ENCODE peak calls at places on chromosome 1, in nine cellular contexts. One of them, this sample, is unnamed. For H3K9me3 and H3K4me1, the result is how much of the 10 kb centered on the place peaks cover.

GRCh38 chr1:202578565-202578964 is 131.7 kb downstream of the SYT2 start:
- DNase-seq in A673: peak
- DNase-seq in Peyer's patch: no peak
- DNase-seq in fibroblast of lung: peak
- DNase-seq in A549: no peak
- DNase-seq in aorta: no peak
- DNase-seq in transverse colon: no peak
- DNase-seq in psoas muscle: no peak
- DNase-seq in mammary epithelial cell: no peak
- DNase-seq in this sample: no peak

GRCh38 chr1:186715887-186716809 is 35.9 kb upstream of the PTGS2 start:
- DNase-seq in A673: peak
- DNase-seq in Peyer's patch: no peak
- DNase-seq in fibroblast of lung: no peak
- DNase-seq in A549: peak
- DNase-seq in aorta: no peak
- DNase-seq in transverse colon: no peak
- DNase-seq in psoas muscle: no peak
- DNase-seq in mammary epithelial cell: no peak
- DNase-seq in this sample: no peak

GRCh38 chr1:20216574-20216973 is 30.3 kb upstream of the PLA2G2C start:
- DNase-seq in A673: peak
- DNase-seq in Peyer's patch: no peak
- DNase-seq in fibroblast of lung: peak
- DNase-seq in A549: no peak
- DNase-seq in aorta: no peak
- DNase-seq in transverse colon: peak
- DNase-seq in psoas muscle: no peak
- DNase-seq in mammary epithelial cell: peak
- DNase-seq in this sample: peak

GRCh38 chr1:78334952-78335351 is 155.8 kb upstream of the PTGFR start:
- DNase-seq in A673: no peak
- DNase-seq in Peyer's patch: no peak
- DNase-seq in fibroblast of lung: no peak
- DNase-seq in A549: no peak
- DNase-seq in aorta: no peak
- DNase-seq in transverse colon: no peak
- DNase-seq in psoas muscle: no peak
- DNase-seq in mammary epithelial cell: no peak
- DNase-seq in this sample: no peak

GRCh38 chr1:164823486-164824279 is 264.7 kb downstream of the PBX1 start:
- DNase-seq in A673: no peak
- DNase-seq in Peyer's patch: no peak
- DNase-seq in fibroblast of lung: peak
- DNase-seq in A549: no peak
- DNase-seq in aorta: no peak
- DNase-seq in transverse colon: peak
- DNase-seq in psoas muscle: no peak
- DNase-seq in mammary epithelial cell: no peak
- DNase-seq in this sample: no peak

GRCh38 chr1:245046764-245047163 is 108.0 kb upstream of the KIF26B start:
- DNase-seq in A673: no peak
- DNase-seq in Peyer's patch: no peak
- DNase-seq in fibroblast of lung: no peak
- DNase-seq in A549: no peak
- DNase-seq in aorta: no peak
- DNase-seq in transverse colon: no peak
- DNase-seq in psoas muscle: no peak
- DNase-seq in mammary epithelial cell: no peak
- DNase-seq in this sample: no peak

GRCh38 chr1:2604156-2604853 is 17.7 kb downstream of the PRXL2B start:
- DNase-seq in A673: no peak
- DNase-seq in Peyer's patch: no peak
- DNase-seq in fibroblast of lung: no peak
- DNase-seq in A549: no peak
- DNase-seq in aorta: no peak
- DNase-seq in transverse colon: no peak
- DNase-seq in psoas muscle: peak
- DNase-seq in mammary epithelial cell: no peak
- DNase-seq in this sample: no peak

GRCh38 chr1:156497743-156498446 is 2.7 kb downstream of the MEF2D start:
- DNase-seq in A673: no peak
- DNase-seq in Peyer's patch: peak
- DNase-seq in fibroblast of lung: no peak
- DNase-seq in A549: no peak
- DNase-seq in aorta: peak
- DNase-seq in transverse colon: peak
- DNase-seq in psoas muscle: no peak
- DNase-seq in mammary epithelial cell: no peak
- DNase-seq in this sample: no peak

GRCh38 chr1:177849130-177849529 is 120.7 kb downstream of the SEC16B start:
- DNase-seq in A673: no peak
- DNase-seq in Peyer's patch: no peak
- DNase-seq in fibroblast of lung: peak
- DNase-seq in A549: no peak
- DNase-seq in aorta: no peak
- DNase-seq in transverse colon: no peak
- DNase-seq in psoas muscle: no peak
- DNase-seq in mammary epithelial cell: peak
- DNase-seq in this sample: no peak

GRCh38 chr1:59136541-59137335 is 160.2 kb upstream of the FGGY start:
- DNase-seq in A673: no peak
- DNase-seq in Peyer's patch: no peak
- DNase-seq in fibroblast of lung: no peak
- DNase-seq in A549: no peak
- DNase-seq in aorta: peak
- DNase-seq in transverse colon: no peak
- DNase-seq in psoas muscle: peak
- DNase-seq in mammary epithelial cell: peak
- DNase-seq in this sample: no peak

GRCh38 chr1:239260779-239261286 is 125.5 kb upstream of the CHRM3 start:
- DNase-seq in A673: no peak
- DNase-seq in Peyer's patch: no peak
- DNase-seq in fibroblast of lung: no peak
- DNase-seq in A549: no peak
- DNase-seq in aorta: no peak
- DNase-seq in transverse colon: no peak
- DNase-seq in psoas muscle: no peak
- DNase-seq in mammary epithelial cell: no peak
- DNase-seq in this sample: no peak
- H3K9me3 ChIP-seq in A673: under half
- H3K9me3 ChIP-seq in Peyer's patch: under half
- H3K9me3 ChIP-seq in fibroblast of lung: under half
- H3K9me3 ChIP-seq in A549: under half
- H3K9me3 ChIP-seq in aorta: under half
- H3K9me3 ChIP-seq in transverse colon: under half
- H3K9me3 ChIP-seq in psoas muscle: under half
- H3K9me3 ChIP-seq in mammary epithelial cell: under half
- H3K9me3 ChIP-seq in this sample: under half

GRCh38 chr1:47870480-47870879 is 126.7 kb downstream of the TRABD2B start:
- DNase-seq in A673: no peak
- DNase-seq in Peyer's patch: no peak
- DNase-seq in fibroblast of lung: no peak
- DNase-seq in A549: no peak
- DNase-seq in aorta: no peak
- DNase-seq in transverse colon: no peak
- DNase-seq in psoas muscle: no peak
- DNase-seq in mammary epithelial cell: peak
- DNase-seq in this sample: no peak

GRCh38 chr1:47865881-47866535 is 131.2 kb downstream of the TRABD2B start:
- DNase-seq in A673: no peak
- DNase-seq in Peyer's patch: peak
- DNase-seq in fibroblast of lung: no peak
- DNase-seq in A549: no peak
- DNase-seq in aorta: no peak
- DNase-seq in transverse colon: no peak
- DNase-seq in psoas muscle: no peak
- DNase-seq in mammary epithelial cell: no peak
- DNase-seq in this sample: no peak

GRCh38 chr1:47866631-47867446 is 130.3 kb downstream of the TRABD2B start:
- DNase-seq in A673: no peak
- DNase-seq in Peyer's patch: no peak
- DNase-seq in fibroblast of lung: no peak
- DNase-seq in A549: no peak
- DNase-seq in aorta: no peak
- DNase-seq in transverse colon: no peak
- DNase-seq in psoas muscle: no peak
- DNase-seq in mammary epithelial cell: no peak
- DNase-seq in this sample: no peak

GRCh38 chr1:47867447-47868347 is 129.5 kb downstream of the TRABD2B start:
- DNase-seq in A673: no peak
- DNase-seq in Peyer's patch: no peak
- DNase-seq in fibroblast of lung: no peak
- DNase-seq in A549: no peak
- DNase-seq in aorta: no peak
- DNase-seq in transverse colon: no peak
- DNase-seq in psoas muscle: no peak
- DNase-seq in mammary epithelial cell: no peak
- DNase-seq in this sample: no peak

DNA sequence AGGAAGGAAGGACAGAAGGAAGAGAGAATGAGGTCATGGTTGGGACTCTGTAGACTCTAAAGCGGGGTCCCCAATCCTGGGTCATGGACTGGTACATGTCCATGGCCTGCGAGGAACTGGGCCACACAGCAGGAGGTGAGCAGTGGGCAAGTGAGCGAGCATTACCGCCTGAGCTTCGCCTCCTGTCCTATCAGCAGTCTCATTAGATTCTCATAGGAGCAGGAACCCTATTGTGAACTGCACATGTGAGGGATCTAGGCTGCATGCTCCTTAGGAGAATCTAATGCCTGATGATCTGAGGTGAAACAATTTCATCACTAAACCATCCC is 128.9 kb downstream of the TRABD2B start:
- DNase-seq in A673: no peak
- DNase-seq in Peyer's patch: no peak
- DNase-seq in fibroblast of lung: no peak
- DNase-seq in A549: no peak
- DNase-seq in aorta: no peak
- DNase-seq in transverse colon: no peak
- DNase-seq in psoas muscle: no peak
- DNase-seq in mammary epithelial cell: no peak
- DNase-seq in this sample: no peak
- H3K4me1 ChIP-seq in A673: under half
- H3K4me1 ChIP-seq in Peyer's patch: under half
- H3K4me1 ChIP-seq in fibroblast of lung: under half
- H3K4me1 ChIP-seq in A549: under half
- H3K4me1 ChIP-seq in aorta: under half
- H3K4me1 ChIP-seq in transverse colon: under half
- H3K4me1 ChIP-seq in psoas muscle: under half
- H3K4me1 ChIP-seq in mammary epithelial cell: under half
- H3K4me1 ChIP-seq in this sample: under half

GRCh38 chr1:71037066-71037465 is 10.6 kb downstream of the PTGER3 start:
- DNase-seq in A673: no peak
- DNase-seq in Peyer's patch: no peak
- DNase-seq in fibroblast of lung: no peak
- DNase-seq in A549: no peak
- DNase-seq in aorta: no peak
- DNase-seq in transverse colon: no peak
- DNase-seq in psoas muscle: no peak
- DNase-seq in mammary epithelial cell: no peak
- DNase-seq in this sample: no peak

GRCh38 chr1:71043061-71043460 is 4.6 kb downstream of the PTGER3 start:
- DNase-seq in A673: no peak
- DNase-seq in Peyer's patch: no peak
- DNase-seq in fibroblast of lung: no peak
- DNase-seq in A549: no peak
- DNase-seq in aorta: no peak
- DNase-seq in transverse colon: no peak
- DNase-seq in psoas muscle: no peak
- DNase-seq in mammary epithelial cell: no peak
- DNase-seq in this sample: no peak

GRCh38 chr1:71037829-71038620 is 9.6 kb downstream of the PTGER3 start:
- DNase-seq in A673: no peak
- DNase-seq in Peyer's patch: no peak
- DNase-seq in fibroblast of lung: no peak
- DNase-seq in A549: no peak
- DNase-seq in aorta: no peak
- DNase-seq in transverse colon: no peak
- DNase-seq in psoas muscle: no peak
- DNase-seq in mammary epithelial cell: no peak
- DNase-seq in this sample: no peak

GRCh38 chr1:71038942-71039341 is 8.7 kb downstream of the PTGER3 start:
- DNase-seq in A673: no peak
- DNase-seq in Peyer's patch: no peak
- DNase-seq in fibroblast of lung: no peak
- DNase-seq in A549: no peak
- DNase-seq in aorta: no peak
- DNase-seq in transverse colon: no peak
- DNase-seq in psoas muscle: no peak
- DNase-seq in mammary epithelial cell: no peak
- DNase-seq in this sample: no peak

DNA sequence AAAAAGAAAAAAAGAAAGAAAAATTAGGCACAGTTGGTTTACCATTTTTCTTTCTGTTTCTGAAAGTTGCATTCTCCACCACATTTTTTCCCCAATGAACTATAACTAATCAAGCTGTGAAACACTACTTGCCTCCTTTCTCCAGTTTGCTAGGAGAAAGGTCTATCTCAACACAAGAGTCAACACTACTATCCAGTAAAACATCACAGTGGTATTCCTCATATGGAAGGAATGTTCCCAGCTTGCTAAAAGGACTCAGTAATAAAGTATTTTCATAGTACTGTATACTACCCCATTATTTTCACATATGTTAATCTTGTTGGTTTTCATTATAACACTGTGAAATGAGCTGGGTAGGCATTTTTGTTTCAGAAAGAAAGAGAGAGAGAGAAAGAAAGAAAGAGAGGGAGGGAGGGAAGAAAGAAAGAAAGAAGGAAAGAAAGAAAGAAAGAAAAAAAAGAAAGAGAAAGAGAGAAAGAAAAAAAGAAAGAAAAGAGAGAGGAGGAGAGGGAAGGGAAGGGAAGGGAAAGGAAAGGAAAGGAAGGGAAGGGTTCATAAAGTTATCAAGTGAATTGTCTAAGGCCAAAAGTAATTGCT is 7.9 kb downstream of the PTGER3 start:
- DNase-seq in A673: no peak
- DNase-seq in Peyer's patch: no peak
- DNase-seq in fibroblast of lung: no peak
- DNase-seq in A549: no peak
- DNase-seq in aorta: no peak
- DNase-seq in transverse colon: no peak
- DNase-seq in psoas muscle: no peak
- DNase-seq in mammary epithelial cell: no peak
- DNase-seq in this sample: no peak
- H3K4me3 ChIP-seq in A673: no peak
- H3K4me3 ChIP-seq in Peyer's patch: no peak
- H3K4me3 ChIP-seq in fibroblast of lung: no peak
- H3K4me3 ChIP-seq in A549: no peak
- H3K4me3 ChIP-seq in aorta: no peak
- H3K4me3 ChIP-seq in transverse colon: no peak
- H3K4me3 ChIP-seq in psoas muscle: no peak
- H3K4me3 ChIP-seq in mammary epithelial cell: no peak
- H3K4me3 ChIP-seq in this sample: no peak

GRCh38 chr1:248714248-248714647 is 11.7 kb upstream of the OR14I1 start:
- DNase-seq in A673: no peak
- DNase-seq in Peyer's patch: no peak
- DNase-seq in fibroblast of lung: peak
- DNase-seq in A549: no peak
- DNase-seq in aorta: no peak
- DNase-seq in transverse colon: no peak
- DNase-seq in psoas muscle: no peak
- DNase-seq in mammary epithelial cell: no peak
- DNase-seq in this sample: no peak

GRCh38 chr1:248704556-248704955 is 2.0 kb upstream of the OR14I1 start:
- DNase-seq in A673: no peak
- DNase-seq in Peyer's patch: peak
- DNase-seq in fibroblast of lung: no peak
- DNase-seq in A549: no peak
- DNase-seq in aorta: no peak
- DNase-seq in transverse colon: no peak
- DNase-seq in psoas muscle: no peak
- DNase-seq in mammary epithelial cell: no peak
- DNase-seq in this sample: no peak

GRCh38 chr1:248710305-248710900 is 7.8 kb upstream of the OR14I1 start:
- DNase-seq in A673: no peak
- DNase-seq in Peyer's patch: no peak
- DNase-seq in fibroblast of lung: no peak
- DNase-seq in A549: no peak
- DNase-seq in aorta: no peak
- DNase-seq in transverse colon: no peak
- DNase-seq in psoas muscle: no peak
- DNase-seq in mammary epithelial cell: no peak
- DNase-seq in this sample: no peak
- H3K9me3 ChIP-seq in A673: under half
- H3K9me3 ChIP-seq in Peyer's patch: under half
- H3K9me3 ChIP-seq in fibroblast of lung: under half
- H3K9me3 ChIP-seq in A549: under half
- H3K9me3 ChIP-seq in aorta: under half
- H3K9me3 ChIP-seq in transverse colon: under half
- H3K9me3 ChIP-seq in psoas muscle: under half
- H3K9me3 ChIP-seq in mammary epithelial cell: under half
- H3K9me3 ChIP-seq in this sample: under half

This sample was measured in CD4-positive, CD25-positive, alpha-beta regulatory T cell.